ENCODE peak calls at places on chromosome 21, in six cellular contexts. A, V, H, L, I and R are unnamed samples. For H3K4me1, the result is how much of the 10 kb centered on the place peaks cover.

GRCh38 chr21:40717008-40717407 is 129.9 kb downstream of the DSCAM start:
- DNase-seq in H (no peak), A (no peak), V (no peak), I (no peak), L (no peak), R (peak)

GRCh38 chr21:27269646-27270045 is 302.8 kb upstream of the ADAMTS5 start:
- DNase-seq in I (no peak), H (no peak), A (no peak), V (no peak), L (peak), R (no peak)

GRCh38 chr21:34122047-34122446 is 48.7 kb downstream of the MRPS6 start:
- DNase-seq in V (no peak), H (no peak), L (no peak), I (no peak), A (no peak), R (no peak)

GRCh38 chr21:36768496-36768895 is 69.6 kb downstream of the SIM2 start:
- DNase-seq in L (no peak), I (no peak), A (no peak), V (no peak), H (no peak), R (no peak)

GRCh38 chr21:40215941-40216340 is 348.7 kb downstream of the PCP4 start:
- DNase-seq in L (no peak), I (no peak), A (no peak), V (no peak), H (no peak), R (no peak)

GRCh38 chr21:37627074-37627473 is 260.5 kb downstream of the DYRK1A start:
- DNase-seq in V (no peak), L (no peak), H (no peak), A (no peak), I (no peak), R (no peak)

GRCh38 chr21:25459365-25459764 is 147.9 kb downstream of the MRPL39 start:
- DNase-seq in H (no peak), V (no peak), A (no peak), L (no peak), I (no peak), R (no peak)

GRCh38 chr21:36647279-36648093 is 51.4 kb upstream of the SIM2 start:
- DNase-seq in H (no peak), A (no peak), V (no peak), L (peak), I (no peak), R (no peak)

GRCh38 chr21:15064576-15065380 is at the start of gene NRIP1:
- DNase-seq in L (peak), V (peak), H (peak), I (peak), A (peak), R (peak)

GRCh38 chr21:42539342-42539741 is 25.7 kb downstream of the SLC37A1 start:
- DNase-seq in V (no peak), I (no peak), H (no peak), A (no peak), L (no peak), R (no peak)
- H3K4me1 ChIP-seq in V (under half), I (under half), H (under half), A (under half), L (under half), R (under half)

GRCh38 chr21:32261929-32262328 is 16.9 kb downstream of the MIS18A start:
- DNase-seq in A (no peak), L (no peak), H (no peak), V (no peak), I (no peak), R (no peak)

GRCh38 chr21:32260130-32260529 is 18.7 kb downstream of the MIS18A start:
- DNase-seq in V (no peak), I (no peak), L (no peak), A (no peak), H (no peak), R (no peak)

GRCh38 chr21:32256226-32256625 is 22.6 kb downstream of the MIS18A start:
- DNase-seq in I (no peak), L (no peak), H (no peak), A (no peak), V (no peak), R (no peak)

GRCh38 chr21:32256873-32257620 is 21.8 kb downstream of the MIS18A start:
- DNase-seq in I (no peak), A (no peak), H (no peak), L (peak), V (peak), R (peak)

GRCh38 chr21:32257952-32258785 is 20.7 kb downstream of the MIS18A start:
- DNase-seq in L (peak), H (peak), A (peak), I (peak), V (peak), R (peak)
- H3K4me3 ChIP-seq in L (no peak), H (no peak), A (no peak), I (no peak), V (no peak), R (no peak)

GRCh38 chr21:42239556-42239955 is 20.6 kb downstream of the ABCG1 start:
- DNase-seq in V (no peak), L (no peak), H (no peak), A (no peak), I (no peak), R (no peak)

GRCh38 chr21:42237161-42237560 is 18.2 kb downstream of the ABCG1 start:
- DNase-seq in V (peak), A (no peak), L (no peak), H (no peak), I (no peak), R (no peak)

GRCh38 chr21:42237577-42237976 is 18.6 kb downstream of the ABCG1 start:
- DNase-seq in L (no peak), I (no peak), H (no peak), A (no peak), V (no peak), R (no peak)

GRCh38 chr21:42239973-42240372 is 21.0 kb downstream of the ABCG1 start:
- DNase-seq in H (no peak), V (peak), L (no peak), I (no peak), A (no peak), R (no peak)

DNA sequence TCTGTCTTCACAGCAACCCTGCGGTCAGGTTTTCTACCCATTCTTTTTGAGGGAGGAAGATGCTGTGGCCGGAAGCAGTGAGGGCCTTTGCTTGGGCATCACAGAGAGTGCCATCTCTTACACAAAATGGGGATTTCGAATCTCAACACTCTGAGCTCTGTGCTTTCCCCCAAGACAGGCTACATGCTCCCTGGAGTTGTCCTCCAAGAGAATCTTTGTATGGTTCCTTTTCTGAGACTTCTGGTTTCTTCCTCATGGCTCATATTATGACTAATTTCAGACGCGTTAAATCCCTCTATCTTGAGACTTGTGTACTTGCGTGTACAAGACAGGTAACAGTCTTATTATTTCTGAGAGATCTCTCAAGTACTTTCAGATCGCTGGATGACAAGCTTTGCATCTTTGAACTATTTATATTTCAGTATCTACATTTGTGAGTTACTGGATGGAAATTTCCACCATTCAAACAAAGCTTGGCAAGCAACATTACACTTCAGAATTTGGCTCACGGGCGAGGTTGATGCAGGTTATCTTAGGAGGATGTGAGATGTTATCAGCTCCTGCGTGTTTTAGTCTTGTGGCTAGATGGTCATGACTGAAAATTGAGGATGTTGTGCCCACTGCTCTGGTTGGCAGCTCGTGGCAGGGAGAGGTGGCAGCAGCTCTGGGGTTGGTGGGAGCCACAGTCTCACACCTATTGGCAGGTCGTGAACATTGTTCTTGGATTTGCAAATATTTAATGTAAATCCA is 19.4 kb downstream of the ABCG1 start:
- DNase-seq in H (no peak), I (no peak), V (no peak), L (no peak), A (no peak), R (peak)
- H3K4me1 ChIP-seq in H (half or more), I (half or more), V (under half), L (under half), A (under half), R (under half)

GRCh38 chr21:45308211-45309068 is 20.7 kb upstream of the POFUT2 start:
- DNase-seq in H (no peak), A (no peak), I (peak), L (no peak), V (peak), R (peak)
- H3K4me3 ChIP-seq in H (no peak), A (no peak), I (no peak), L (no peak), V (no peak), R (no peak)